ENCODE peak calls at places on chromosomes 11 and 22, in six cellular contexts. F is fibroblast of lung, B is GM06990, N is NCI-H187, G is NCI-H1694, O is GM23248. P is an unnamed sample.

GRCh38 chr22:30344447-30345200 is 12.1 kb downstream of the SF3A1 start:
- DNase-seq in F (no peak), O (no peak), N (no peak), B (no peak), G (no peak), P (no peak)

GRCh38 chr11:134655189-134655937 is 243.3 kb upstream of the B3GAT1 start:
- DNase-seq in O (no peak), G (no peak), N (no peak), B (no peak), F (no peak), P (no peak)

GRCh38 chr11:93498099-93499040 is 44.8 kb downstream of the SMCO4 start:
- DNase-seq in N (no peak), F (peak), B (no peak), O (peak), G (no peak), P (no peak)

GRCh38 chr11:71425851-71426250 is 22.3 kb downstream of the DHCR7 start:
- DNase-seq in F (no peak), B (no peak), O (peak), N (no peak), G (no peak), P (no peak)

GRCh38 chr11:44659641-44660040 is 67.1 kb upstream of the TSPAN18 start:
- DNase-seq in G (peak), O (no peak), F (no peak), N (no peak), B (no peak), P (no peak)

GRCh38 chr22:28000361-28000760 is 81.3 kb upstream of the PITPNB start:
- DNase-seq in N (no peak), F (no peak), G (no peak), O (no peak), B (no peak), P (no peak)

GRCh38 chr22:19640306-19640705 is 74.0 kb upstream of the SEPTIN5 start:
- DNase-seq in G (no peak), O (no peak), F (no peak), B (no peak), N (no peak), P (no peak)

GRCh38 chr22:35777335-35777975 is 59.8 kb downstream of the APOL5 start:
- DNase-seq in N (no peak), O (peak), G (no peak), F (peak), B (no peak), P (no peak)

P was measured in DMS 273 treated with DMSO at 0.1 percent for 48 hours.